ENCODE peak calls at places on chromosomes 16 and 17, in nine cellular contexts. One of them, this sample, is unnamed.

GRCh38 chr16:51888021-51888420 is 658.9 kb downstream of the TOX3 start:
- DNase-seq in upper lobe of left lung: no peak
- DNase-seq in H54: no peak
- DNase-seq in transverse colon: no peak
- DNase-seq in GM12891: no peak
- DNase-seq in body of pancreas: no peak
- DNase-seq in uterus: no peak
- DNase-seq in spleen: no peak
- DNase-seq in IMR-90: peak
- DNase-seq in this sample: no peak

GRCh38 chr17:75565066-75565465 is 22.5 kb upstream of the MYO15B start:
- DNase-seq in spleen: no peak
- DNase-seq in upper lobe of left lung: no peak
- DNase-seq in IMR-90: peak
- DNase-seq in GM12891: no peak
- DNase-seq in transverse colon: no peak
- DNase-seq in body of pancreas: no peak
- DNase-seq in H54: peak
- DNase-seq in uterus: no peak
- DNase-seq in this sample: no peak

GRCh38 chr17:37769050-37769449 is 24.2 kb upstream of the HNF1B start:
- DNase-seq in GM12891: no peak
- DNase-seq in IMR-90: no peak
- DNase-seq in transverse colon: no peak
- DNase-seq in upper lobe of left lung: no peak
- DNase-seq in spleen: no peak
- DNase-seq in H54: no peak
- DNase-seq in body of pancreas: no peak
- DNase-seq in uterus: no peak
- DNase-seq in this sample: no peak

GRCh38 chr16:80277182-80277581 is 263.6 kb upstream of the DYNLRB2 start:
- DNase-seq in upper lobe of left lung: no peak
- DNase-seq in spleen: no peak
- DNase-seq in IMR-90: no peak
- DNase-seq in body of pancreas: no peak
- DNase-seq in transverse colon: no peak
- DNase-seq in H54: no peak
- DNase-seq in uterus: no peak
- DNase-seq in GM12891: no peak
- DNase-seq in this sample: no peak

GRCh38 chr17:42653179-42654124 is 5.6 kb upstream of the TUBG2 start:
- DNase-seq in GM12891: no peak
- DNase-seq in H54: no peak
- DNase-seq in transverse colon: peak
- DNase-seq in IMR-90: peak
- DNase-seq in body of pancreas: peak
- DNase-seq in spleen: no peak
- DNase-seq in upper lobe of left lung: peak
- DNase-seq in uterus: peak
- DNase-seq in this sample: no peak

GRCh38 chr17:59607061-59607460 is 12.6 kb upstream of the CLTC start:
- DNase-seq in upper lobe of left lung: no peak
- DNase-seq in H54: no peak
- DNase-seq in transverse colon: no peak
- DNase-seq in IMR-90: no peak
- DNase-seq in GM12891: no peak
- DNase-seq in spleen: no peak
- DNase-seq in body of pancreas: no peak
- DNase-seq in uterus: no peak
- DNase-seq in this sample: no peak

GRCh38 chr17:21258593-21258992 is 5.4 kb upstream of the NATD1 start:
- DNase-seq in IMR-90: no peak
- DNase-seq in spleen: no peak
- DNase-seq in transverse colon: no peak
- DNase-seq in GM12891: no peak
- DNase-seq in H54: no peak
- DNase-seq in uterus: no peak
- DNase-seq in upper lobe of left lung: no peak
- DNase-seq in body of pancreas: no peak
- DNase-seq in this sample: no peak

GRCh38 chr17:5444209-5444608 is 5.3 kb upstream of the C1QBP start:
- DNase-seq in transverse colon: no peak
- DNase-seq in spleen: no peak
- DNase-seq in body of pancreas: no peak
- DNase-seq in upper lobe of left lung: no peak
- DNase-seq in uterus: no peak
- DNase-seq in GM12891: no peak
- DNase-seq in H54: no peak
- DNase-seq in IMR-90: no peak
- DNase-seq in this sample: no peak

DNA sequence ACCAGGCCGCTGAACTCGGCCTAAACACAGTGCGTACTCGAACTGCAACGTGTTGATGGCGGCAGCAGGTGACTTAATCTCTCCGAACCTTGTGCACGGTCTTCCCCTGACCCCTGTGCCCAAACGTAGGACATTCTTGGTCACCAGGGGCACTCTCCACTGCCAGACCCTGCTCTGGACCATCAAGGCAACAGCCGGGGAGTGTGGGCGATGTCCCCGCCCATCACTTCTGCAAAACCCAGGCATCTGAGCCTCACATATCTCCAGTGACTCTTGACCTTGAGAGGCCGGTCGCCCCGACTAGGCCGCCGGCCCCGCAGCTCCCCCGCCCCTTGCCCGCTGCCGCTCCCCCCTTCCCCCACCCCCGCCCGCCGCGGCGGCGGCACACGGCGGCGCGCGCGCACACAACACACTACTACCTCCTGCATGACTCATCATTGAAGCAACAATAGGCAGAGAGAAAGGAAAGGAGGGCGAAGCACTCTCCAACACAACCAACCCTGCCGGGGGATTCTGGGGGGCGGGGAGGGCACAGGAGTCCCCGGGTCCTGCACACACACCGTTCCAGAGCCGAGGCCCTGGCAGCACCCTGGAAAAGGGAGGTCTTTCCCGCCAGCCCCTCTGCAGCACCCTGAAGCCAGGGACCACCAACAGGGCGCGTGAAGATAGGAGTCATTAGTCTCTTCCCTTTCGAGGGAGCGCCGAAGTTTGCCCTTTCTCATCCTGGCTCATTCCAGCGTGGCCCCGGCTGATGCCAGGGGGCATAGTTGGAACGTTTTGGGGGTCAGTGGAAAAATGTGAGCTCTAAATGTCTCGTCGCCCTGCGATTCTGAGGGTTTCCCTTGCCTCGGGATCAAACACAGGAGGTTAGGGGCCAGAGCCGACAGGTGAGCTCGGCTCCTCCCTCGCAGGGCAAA is 1.9 kb downstream of the MNT start:
- DNase-seq in transverse colon: peak
- DNase-seq in IMR-90: peak
- DNase-seq in uterus: peak
- DNase-seq in body of pancreas: peak
- DNase-seq in spleen: peak
- DNase-seq in H54: no peak
- DNase-seq in GM12891: no peak
- DNase-seq in upper lobe of left lung: peak
- DNase-seq in this sample: no peak
- TF ChIP-seq POLR2A in transverse colon: no peak
- TF ChIP-seq POLR2A in IMR-90: peak
- TF ChIP-seq POLR2A in uterus: peak
- TF ChIP-seq POLR2A in body of pancreas: no peak
- TF ChIP-seq POLR2A in spleen: no peak
- TF ChIP-seq POLR2A in H54: no peak
- TF ChIP-seq POLR2A in GM12891: no peak
- TF ChIP-seq POLR2A in upper lobe of left lung: no peak
- TF ChIP-seq POLR2A in this sample: no peak

DNA sequence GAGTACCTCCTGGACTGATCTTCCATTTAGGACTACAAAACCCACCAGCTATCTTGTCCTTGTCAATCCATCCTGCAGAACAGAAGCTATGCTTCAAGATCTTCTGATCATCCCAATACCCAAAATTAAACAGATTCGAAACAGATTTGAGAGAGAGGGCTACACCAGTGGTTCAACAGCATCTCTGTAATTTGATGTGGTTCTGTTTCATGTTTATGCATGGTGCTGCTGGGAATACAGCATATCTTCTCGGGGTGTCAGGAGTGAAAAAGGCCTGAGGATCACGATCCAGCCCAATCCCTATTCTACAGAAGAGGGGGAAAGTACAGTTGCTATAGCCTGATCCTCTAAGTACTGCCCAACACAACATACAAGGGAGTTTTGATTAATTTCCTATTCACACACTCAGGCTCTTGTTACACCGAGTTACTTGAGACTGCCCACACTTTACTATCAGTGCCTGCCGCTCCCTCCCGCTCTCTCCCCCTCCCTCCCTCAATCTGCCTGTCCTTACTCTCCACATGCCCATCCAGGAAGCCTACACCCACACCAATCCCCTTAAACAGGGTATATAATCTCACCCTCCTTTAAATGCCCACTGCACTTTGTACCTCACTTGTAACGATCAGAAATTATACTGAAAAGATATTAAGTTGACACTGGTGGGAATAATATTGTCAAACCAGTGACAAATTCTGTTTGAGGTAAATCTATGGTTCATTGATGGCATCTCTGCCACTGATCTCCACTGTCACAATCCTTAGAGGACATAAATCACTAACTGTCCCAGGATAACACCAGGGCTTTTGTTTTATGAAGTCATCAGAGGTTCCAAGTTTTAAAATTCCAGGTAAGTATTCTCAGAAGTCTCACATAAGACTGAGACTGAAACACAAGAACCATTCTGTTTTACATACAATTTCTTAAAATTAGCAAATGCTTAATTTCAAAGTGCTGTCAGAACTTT is 89.3 kb upstream of the PLEKHM1 start:
- DNase-seq in spleen: no peak
- DNase-seq in IMR-90: no peak
- DNase-seq in upper lobe of left lung: no peak
- DNase-seq in body of pancreas: no peak
- DNase-seq in GM12891: no peak
- DNase-seq in uterus: no peak
- DNase-seq in H54: no peak
- DNase-seq in transverse colon: peak
- DNase-seq in this sample: no peak
- TF ChIP-seq POLR2A in spleen: no peak
- TF ChIP-seq POLR2A in IMR-90: no peak
- TF ChIP-seq POLR2A in upper lobe of left lung: no peak
- TF ChIP-seq POLR2A in body of pancreas: no peak
- TF ChIP-seq POLR2A in GM12891: peak
- TF ChIP-seq POLR2A in uterus: no peak
- TF ChIP-seq POLR2A in H54: no peak
- TF ChIP-seq POLR2A in transverse colon: no peak
- TF ChIP-seq POLR2A in this sample: no peak

GRCh38 chr16:78237856-78238255 is 138.4 kb downstream of the WWOX start:
- DNase-seq in IMR-90: no peak
- DNase-seq in body of pancreas: no peak
- DNase-seq in H54: no peak
- DNase-seq in uterus: no peak
- DNase-seq in transverse colon: no peak
- DNase-seq in upper lobe of left lung: no peak
- DNase-seq in spleen: no peak
- DNase-seq in GM12891: no peak
- DNase-seq in this sample: no peak

GRCh38 chr16:78242231-78242630 is 142.8 kb downstream of the WWOX start:
- DNase-seq in H54: no peak
- DNase-seq in upper lobe of left lung: no peak
- DNase-seq in spleen: no peak
- DNase-seq in body of pancreas: no peak
- DNase-seq in GM12891: no peak
- DNase-seq in uterus: no peak
- DNase-seq in transverse colon: no peak
- DNase-seq in IMR-90: no peak
- DNase-seq in this sample: no peak

GRCh38 chr16:78244131-78244899 is 144.9 kb downstream of the WWOX start:
- DNase-seq in GM12891: no peak
- DNase-seq in body of pancreas: no peak
- DNase-seq in upper lobe of left lung: no peak
- DNase-seq in uterus: no peak
- DNase-seq in transverse colon: no peak
- DNase-seq in H54: no peak
- DNase-seq in spleen: no peak
- DNase-seq in IMR-90: no peak
- DNase-seq in this sample: no peak

GRCh38 chr16:78237346-78237745 is 137.9 kb downstream of the WWOX start:
- DNase-seq in upper lobe of left lung: no peak
- DNase-seq in spleen: no peak
- DNase-seq in GM12891: no peak
- DNase-seq in H54: no peak
- DNase-seq in IMR-90: no peak
- DNase-seq in uterus: no peak
- DNase-seq in body of pancreas: no peak
- DNase-seq in transverse colon: no peak
- DNase-seq in this sample: no peak

DNA sequence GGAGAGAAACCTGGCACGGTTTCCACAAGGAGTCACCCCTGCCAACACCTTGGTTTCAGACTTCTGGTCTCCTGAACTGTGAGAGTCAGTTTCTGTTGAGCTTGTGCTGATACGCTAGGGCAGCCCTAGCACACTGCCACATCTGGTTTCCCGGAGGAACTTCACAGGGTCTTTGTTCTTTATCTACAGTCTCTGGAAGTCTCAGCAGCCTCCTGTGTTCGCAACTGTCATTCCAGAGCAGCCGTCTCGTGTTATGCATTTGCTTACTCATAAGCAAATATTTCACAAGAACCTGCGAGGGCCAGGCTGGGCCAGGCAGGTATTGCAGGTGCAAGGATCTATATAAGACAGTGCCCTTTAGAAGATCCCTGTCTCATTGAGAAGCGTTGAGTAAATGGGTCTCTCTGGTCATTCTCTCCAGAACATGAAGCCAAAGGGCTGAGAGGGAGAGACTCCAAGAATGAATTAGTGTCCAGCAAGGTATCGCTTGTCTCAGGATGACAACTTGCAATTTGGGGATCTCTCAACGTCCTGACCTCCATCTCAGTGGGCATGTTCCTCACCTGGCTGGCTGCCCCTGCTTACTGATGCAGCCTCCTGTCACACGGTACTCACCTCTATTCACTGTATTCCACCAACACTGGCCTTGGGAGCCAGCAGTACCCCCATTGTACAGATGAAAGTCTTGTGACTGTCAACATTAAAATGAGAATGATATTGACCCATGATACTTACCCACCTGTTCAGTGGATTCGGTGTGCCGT is 141.2 kb downstream of the WWOX start:
- DNase-seq in spleen: no peak
- DNase-seq in H54: no peak
- DNase-seq in uterus: no peak
- DNase-seq in body of pancreas: peak
- DNase-seq in GM12891: no peak
- DNase-seq in IMR-90: no peak
- DNase-seq in transverse colon: no peak
- DNase-seq in upper lobe of left lung: no peak
- DNase-seq in this sample: no peak
- TF ChIP-seq POLR2A in spleen: no peak
- TF ChIP-seq POLR2A in H54: no peak
- TF ChIP-seq POLR2A in uterus: no peak
- TF ChIP-seq POLR2A in body of pancreas: no peak
- TF ChIP-seq POLR2A in GM12891: no peak
- TF ChIP-seq POLR2A in IMR-90: no peak
- TF ChIP-seq POLR2A in transverse colon: no peak
- TF ChIP-seq POLR2A in upper lobe of left lung: no peak
- TF ChIP-seq POLR2A in this sample: no peak

DNA sequence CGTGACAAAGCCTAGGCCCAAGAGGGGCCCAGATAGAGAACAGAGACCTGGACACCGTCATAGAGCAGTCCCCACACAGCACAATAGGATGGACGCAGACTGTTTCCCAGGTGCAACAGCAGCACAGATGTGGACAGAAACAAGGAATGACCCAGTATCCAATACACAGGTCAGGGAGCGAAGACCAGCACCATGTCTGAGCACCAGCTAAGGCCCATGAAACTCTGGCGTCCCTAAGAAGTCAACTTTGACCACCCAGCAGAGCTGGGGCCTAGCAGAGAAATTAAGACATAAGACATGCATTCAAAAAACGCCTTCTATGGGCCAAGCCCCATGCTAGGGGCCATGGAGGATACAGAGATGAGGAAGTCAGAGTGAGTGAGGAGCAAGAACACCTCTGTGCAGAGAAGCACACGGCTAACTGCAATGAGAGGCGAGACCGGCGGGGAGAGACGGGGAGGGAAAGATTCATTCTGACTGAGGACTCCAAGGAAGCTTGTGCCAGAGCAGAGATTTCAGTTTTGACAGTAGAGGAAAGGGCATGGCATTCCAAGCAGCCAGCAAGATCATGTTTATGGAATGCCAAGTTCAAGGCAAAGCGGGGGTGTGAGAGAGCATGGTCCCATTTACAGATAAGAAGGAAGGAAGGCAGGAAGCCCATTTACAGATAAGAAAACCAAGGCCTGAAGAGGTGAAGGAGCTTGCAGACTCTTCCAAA is 50.8 kb downstream of the PITPNM3 start:
- DNase-seq in IMR-90: peak
- DNase-seq in body of pancreas: no peak
- DNase-seq in transverse colon: no peak
- DNase-seq in spleen: no peak
- DNase-seq in GM12891: no peak
- DNase-seq in upper lobe of left lung: no peak
- DNase-seq in H54: no peak
- DNase-seq in uterus: no peak
- DNase-seq in this sample: no peak
- TF ChIP-seq POLR2A in IMR-90: no peak
- TF ChIP-seq POLR2A in body of pancreas: no peak
- TF ChIP-seq POLR2A in transverse colon: no peak
- TF ChIP-seq POLR2A in spleen: no peak
- TF ChIP-seq POLR2A in GM12891: no peak
- TF ChIP-seq POLR2A in upper lobe of left lung: no peak
- TF ChIP-seq POLR2A in H54: no peak
- TF ChIP-seq POLR2A in uterus: no peak
- TF ChIP-seq POLR2A in this sample: no peak